ENCODE peak calls at places on chromosomes 5 and 9, in five cellular contexts. G is stimulated activated CD8-positive, alpha-beta memory T cell treated with anti-CD3 and anti-CD28 coated beads, Interleukin-15, amount 100 ng/mL, for 24 hours; Q is psoas muscle; E is Calu3; N is endothelial cell. I is an unnamed sample.

GRCh38 chr5:77211013-77211690 is 672 bp downstream of the PDE8B start:
- DNase-seq in G (no peak), Q (no peak), E (peak), N (no peak), I (peak)

GRCh38 chr5:92775711-92776615 is 805.1 kb downstream of the NR2F1-AS1 start:
- DNase-seq in G (no peak), Q (no peak), E (no peak), N (no peak), I (no peak)

GRCh38 chr5:31794009-31794408 is 155.1 kb downstream of the PDZD2 start:
- DNase-seq in G (no peak), Q (no peak), E (no peak), N (no peak), I (no peak)

GRCh38 chr5:153659337-153659736 is 168.9 kb downstream of the GRIA1 start:
- DNase-seq in G (no peak), Q (no peak), E (no peak), N (no peak), I (no peak)

GRCh38 chr5:14685757-14686156 is 21.2 kb downstream of the OTULIN start:
- DNase-seq in G (no peak), Q (no peak), E (no peak), N (peak), I (peak)

GRCh38 chr9:114059047-114059803 is 18.9 kb downstream of the AMBP start:
- DNase-seq in G (no peak), Q (peak), E (no peak), N (no peak), I (peak)

GRCh38 chr5:17432571-17432970 is 65.5 kb upstream of the TAF11L2 start:
- DNase-seq in G (no peak), Q (no peak), E (no peak), N (no peak), I (no peak)

GRCh38 chr9:35690447-35691324 is 961 bp upstream of the TPM2 start:
- DNase-seq in G (no peak), Q (peak), E (peak), N (peak), I (peak)

GRCh38 chr9:98373622-98374021 is 118.2 kb upstream of the TBC1D2 start:
- DNase-seq in G (no peak), Q (no peak), E (no peak), N (no peak), I (no peak)

GRCh38 chr9:123425261-123425821 is 69.3 kb downstream of the CRB2 start:
- DNase-seq in G (no peak), Q (no peak), E (no peak), N (no peak), I (no peak)

GRCh38 chr5:927172-928015 is 34.7 kb downstream of the TRIP13 start:
- DNase-seq in G (no peak), Q (no peak), E (no peak), N (no peak), I (peak)

GRCh38 chr5:176687881-176688280 is 40.6 kb downstream of the TSPAN17 start:
- DNase-seq in G (no peak), Q (no peak), E (no peak), N (no peak), I (peak)

GRCh38 chr5:172765766-172766286 is 5.2 kb downstream of the DUSP1 start:
- DNase-seq in G (no peak), Q (peak), E (no peak), N (no peak), I (no peak)

GRCh38 chr9:97852399-97853055 is 499 bp upstream of the FOXE1 start:
- DNase-seq in G (no peak), Q (no peak), E (no peak), N (no peak), I (no peak)

GRCh38 chr5:16446993-16447392 is 18.6 kb downstream of the ZNF622 start:
- DNase-seq in G (no peak), Q (no peak), E (no peak), N (no peak), I (no peak)

GRCh38 chr5:125564336-125564975 is 818.0 kb upstream of the ZNF608 start:
- DNase-seq in G (no peak), Q (no peak), E (no peak), N (no peak), I (no peak)

I was measured in ecto neural progenitor cell.